ENCODE peak calls at places on chromosomes 11 and 22, in six cellular contexts. T is AG04450, F is K562, B is AG09309, E is cardiac muscle cell, K is heart left ventricle. J is an unnamed sample.

GRCh38 chr11:32231909-32232493 is 141.1 kb downstream of the RCN1 start:
- DNase-seq in E (peak; percentile 54), B (no peak), T (no peak), F (peak; percentile 48), K (no peak), J (peak; percentile 24)

GRCh38 chr11:128375941-128376340 is 211.4 kb downstream of the ETS1 start:
- DNase-seq in E (no peak), K (no peak), B (no peak), F (no peak), T (no peak), J (no peak)

GRCh38 chr11:10329935-10330334 is 25.1 kb downstream of the ADM start:
- DNase-seq in T (no peak), F (no peak), E (peak; percentile 77), B (peak; percentile 91), K (no peak), J (peak; percentile 90)

GRCh38 chr11:57395905-57396623 is 5.6 kb upstream of the PRG2 start:
- DNase-seq in E (no peak), B (no peak), T (no peak), F (peak; percentile 85), K (no peak), J (no peak)

GRCh38 chr11:88411265-88411664 is 73.7 kb upstream of the CTSC start:
- DNase-seq in B (peak; percentile 61), E (no peak), F (no peak), T (peak; percentile 66), K (no peak), J (peak; percentile 23)

GRCh38 chr22:34454598-34454997 is 534.3 kb upstream of the LARGE1 start:
- DNase-seq in E (no peak), F (no peak), K (no peak), B (no peak), T (no peak), J (no peak)

GRCh38 chr11:133228406-133229330 is 303.6 kb downstream of the OPCML start:
- DNase-seq in B (no peak), E (no peak), F (no peak), K (no peak), T (no peak), J (no peak)

GRCh38 chr11:35377262-35377661 is 42.1 kb downstream of the SLC1A2 start:
- DNase-seq in F (no peak), B (no peak), K (no peak), T (no peak), E (no peak), J (no peak)

GRCh38 chr11:30774451-30774850 is 188.3 kb upstream of the MPPED2 start:
- DNase-seq in K (no peak), B (no peak), F (no peak), T (no peak), E (no peak), J (no peak)

GRCh38 chr11:59206635-59207034 is 6.1 kb downstream of the MPEG1 start:
- DNase-seq in T (no peak), E (peak; percentile 50), B (no peak), F (peak; percentile 53), K (no peak), J (peak; percentile 16)

GRCh38 chr11:19953909-19954308 is 206.4 kb downstream of the DBX1 start:
- DNase-seq in T (peak; percentile 62), B (peak; percentile 79), K (no peak), F (peak; percentile 56), E (peak; percentile 78), J (peak; percentile 89)

GRCh38 chr22:27381552-27381951 is 420.0 kb downstream of the MN1 start:
- DNase-seq in F (no peak), K (no peak), E (no peak), B (no peak), T (no peak), J (no peak)

GRCh38 chr11:34860034-34860433 is 56.1 kb downstream of the APIP start:
- DNase-seq in T (no peak), E (no peak), B (no peak), F (no peak), K (no peak), J (no peak)

GRCh38 chr22:28139993-28140392 is 220.9 kb upstream of the PITPNB start:
- DNase-seq in E (peak; percentile 88), F (no peak), T (peak; percentile 71), B (peak; percentile 59), K (no peak), J (peak; percentile 88)

GRCh38 chr11:10943968-10944367 is 86.1 kb upstream of the ZBED5 start:
- DNase-seq in E (peak; percentile 80), F (no peak), T (peak; percentile 34), B (no peak), K (no peak), J (peak; percentile 70)

GRCh38 chr11:26851696-26852095 is 129.8 kb upstream of the SLC5A12 start:
- DNase-seq in B (no peak), K (no peak), F (no peak), T (no peak), E (no peak), J (no peak)

GRCh38 chr11:73566977-73567755 is 30.7 kb downstream of the FAM168A start:
- DNase-seq in B (no peak), T (no peak), F (peak; percentile 19), E (peak; percentile 12), K (no peak), J (peak; percentile 44)

GRCh38 chr22:48404004-48404403 is 1423.7 kb downstream of the BRD1 start:
- DNase-seq in E (no peak), K (no peak), F (no peak), T (no peak), B (no peak), J (no peak)

GRCh38 chr11:10305262-10305963 is 540 bp downstream of the ADM start:
- DNase-seq in B (no peak), T (no peak), F (peak; percentile 16), K (peak; percentile 52), E (peak; percentile 51), J (no peak)

GRCh38 chr11:64746486-64746885 is 2.5 kb upstream of the RASGRP2 start:
- DNase-seq in F (no peak), K (no peak), E (no peak), B (no peak), T (no peak), J (no peak)

GRCh38 chr11:12031856-12032526 is 23.6 kb upstream of the DKK3 start:
- DNase-seq in E (no peak), F (no peak), B (no peak), T (no peak), K (no peak), J (no peak)
- H3K4me3 ChIP-seq in E (no peak overlapping the region), F (no peak overlapping the region), B (no peak overlapping the region), T (no peak overlapping the region), K (no peak overlapping the region), J (no peak overlapping the region)

GRCh38 chr11:116167706-116168458 is 604.9 kb downstream of the BUD13 start:
- DNase-seq in T (no peak), K (no peak), E (no peak), B (no peak), F (no peak), J (no peak)
- TF ChIP-seq CTCF in T (no peak), K (no peak), E (no peak), B (no peak), F (no peak), J (no peak)

GRCh38 chr22:17674152-17674551 is 35.6 kb downstream of the BCL2L13 start:
- DNase-seq in F (no peak), E (no peak), T (no peak), K (no peak), B (no peak), J (no peak)

GRCh38 chr22:17675584-17675983 is 37.0 kb downstream of the BCL2L13 start:
- DNase-seq in K (no peak), B (no peak), E (no peak), T (no peak), F (no peak), J (no peak)

GRCh38 chr22:17672417-17672991 is 33.9 kb downstream of the BCL2L13 start:
- DNase-seq in T (no peak), E (no peak), K (no peak), F (peak; percentile 10), B (no peak), J (peak; percentile 16)
- H3K4me3 ChIP-seq in T (no peak overlapping the region), E (no peak overlapping the region), K (no peak overlapping the region), F (no peak overlapping the region), B (no peak overlapping the region), J (no peak overlapping the region)

GRCh38 chr22:17783773-17784480 is 9.7 kb upstream of the BID start:
- DNase-seq in K (no peak), B (no peak), E (no peak), F (no peak), T (no peak), J (no peak)

GRCh38 chr22:17784776-17785175 is 10.5 kb upstream of the BID start:
- DNase-seq in T (no peak), E (no peak), B (no peak), F (no peak), K (no peak), J (no peak)

GRCh38 chr22:17786435-17787158 is 12.3 kb upstream of the BID start:
- DNase-seq in F (peak; percentile 94), B (no peak), T (no peak), E (peak; percentile 32), K (peak; percentile 93), J (peak; percentile 23)

GRCh38 chr22:17787159-17788022 is 13.1 kb upstream of the BID start:
- DNase-seq in B (no peak), E (no peak), K (no peak), T (no peak), F (no peak), J (no peak)

GRCh38 chr22:17785185-17786184 is 11.2 kb upstream of the BID start:
- DNase-seq in K (peak; percentile 70), F (peak; percentile 91), E (peak; percentile 38), T (no peak), B (no peak), J (no peak)
- TF ChIP-seq CTCF in K (peak; percentile 49), F (peak; percentile 97), E (peak; percentile 60), T (peak; percentile 47), B (peak; percentile 55), J (peak; percentile 59)

GRCh38 chr22:38034884-38035529 is 22.2 kb upstream of the PICK1 start:
- DNase-seq in F (no peak), E (no peak), B (no peak), T (no peak), K (no peak), J (no peak)

GRCh38 chr22:38038426-38038825 is 18.8 kb upstream of the PICK1 start:
- DNase-seq in B (no peak), K (no peak), E (no peak), T (no peak), F (no peak), J (no peak)

GRCh38 chr22:38034278-38034882 is 22.8 kb upstream of the PICK1 start:
- DNase-seq in E (peak; percentile 95), T (peak; percentile 81), B (peak; percentile 55), F (peak; percentile 85), K (peak; percentile 78), J (peak; percentile 91)

GRCh38 chr22:38035530-38035885 is 21.7 kb upstream of the PICK1 start:
- DNase-seq in T (no peak), B (no peak), F (no peak), K (no peak), E (no peak), J (no peak)

DNA sequence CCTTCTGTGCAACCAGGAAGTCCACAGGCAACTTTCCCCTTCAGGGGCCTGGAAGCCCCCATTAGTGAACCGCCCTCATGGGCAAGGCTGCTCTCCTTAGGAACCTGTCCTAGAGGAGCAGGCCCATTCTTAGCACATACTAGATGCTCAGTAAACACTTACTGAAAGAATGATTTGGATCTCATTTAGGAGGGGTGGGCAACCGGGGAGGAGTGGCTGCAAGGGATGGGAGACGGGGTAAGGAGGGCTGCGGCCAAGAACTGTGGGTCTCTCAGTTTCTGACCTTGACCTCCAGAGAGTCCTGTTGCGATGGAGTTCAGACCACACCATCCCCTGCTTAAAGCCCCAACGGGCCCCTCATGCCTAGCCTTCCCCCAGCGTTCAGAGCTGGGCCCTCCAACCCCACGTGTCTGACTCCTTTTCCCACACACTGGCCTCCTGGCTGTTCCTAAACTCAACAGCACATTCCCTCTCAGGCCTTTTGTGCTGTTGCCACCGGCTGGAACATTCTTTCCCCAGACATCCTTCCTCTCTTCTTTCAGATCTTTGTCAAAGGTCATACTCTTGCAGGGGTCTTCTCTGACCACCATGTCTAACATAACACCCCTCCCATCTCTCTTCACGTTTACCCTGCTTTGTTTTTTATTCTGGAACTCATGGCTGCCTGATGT is 20.7 kb upstream of the PICK1 start:
- DNase-seq in T (no peak), B (no peak), F (no peak), K (no peak), E (no peak), J (no peak)
- H3K4me3 ChIP-seq in T (no peak overlapping the region), B (no peak overlapping the region), F (no peak overlapping the region), K (no peak overlapping the region), E (no peak overlapping the region), J (no peak overlapping the region)